ENCODE peak calls at places on chromosomes 6 and 20, in six cellular contexts. N is NB4, U is EH, Q is iPS-NIHi11, L is NCI-H1092 treated with DMSO at 0.1 percent for 48 hours, A is HS-5. Z is an unnamed sample.

GRCh38 chr6:125201961-125202729 is 48.6 kb downstream of the TPD52L1 start:
- DNase-seq in N (no peak), U (peak), Q (peak), L (no peak), A (peak), Z (peak)

GRCh38 chr20:13783528-13783927 is 1.2 kb downstream of the ESF1 start:
- DNase-seq in N (no peak), U (no peak), Q (no peak), L (no peak), A (no peak), Z (no peak)

GRCh38 chr6:170096191-170096802 is 194.6 kb downstream of the DLL1 start:
- DNase-seq in N (no peak), U (no peak), Q (peak), L (no peak), A (no peak), Z (no peak)

GRCh38 chr6:136669299-136669699 is 119.1 kb upstream of the MAP7 start:
- DNase-seq in N (no peak), U (peak), Q (no peak), L (no peak), A (peak), Z (no peak)

GRCh38 chr6:92559611-92560010 is 859.7 kb downstream of the EPHA7 start:
- DNase-seq in N (peak), U (no peak), Q (no peak), L (no peak), A (no peak), Z (no peak)

GRCh38 chr6:9484091-9484490 is 930.8 kb downstream of the TFAP2A start:
- DNase-seq in N (no peak), U (peak), Q (no peak), L (no peak), A (peak), Z (no peak)

GRCh38 chr6:100057941-100058340 is 63.9 kb upstream of the MCHR2 start:
- DNase-seq in N (no peak), U (peak), Q (no peak), L (no peak), A (no peak), Z (no peak)

GRCh38 chr6:107645740-107646139 is 155.8 kb downstream of the SOBP start:
- DNase-seq in N (no peak), U (no peak), Q (no peak), L (no peak), A (no peak), Z (no peak)

GRCh38 chr6:81265106-81265505 is 487.4 kb downstream of the TENT5A start:
- DNase-seq in N (no peak), U (peak), Q (no peak), L (no peak), A (peak), Z (no peak)

GRCh38 chr20:54250691-54251090 is 42.8 kb downstream of the PFDN4 start:
- DNase-seq in N (no peak), U (no peak), Q (no peak), L (no peak), A (no peak), Z (no peak)

GRCh38 chr6:35731736-35732532 is 4.9 kb upstream of the ARMC12 start:
- DNase-seq in N (peak), U (peak), Q (peak), L (peak), A (peak), Z (peak)

GRCh38 chr6:127917766-127918165 is 16.9 kb upstream of the THEMIS start:
- DNase-seq in N (no peak), U (no peak), Q (no peak), L (no peak), A (no peak), Z (no peak)

GRCh38 chr6:25874822-25875562 is 949 bp upstream of the SLC17A3 start:
- DNase-seq in N (peak), U (no peak), Q (no peak), L (no peak), A (no peak), Z (no peak)

GRCh38 chr6:169171010-169171409 is 82.6 kb downstream of the THBS2 start:
- DNase-seq in N (no peak), U (no peak), Q (no peak), L (no peak), A (no peak), Z (no peak)